ENCODE peak calls at places on chromosomes 13 and 19, in five cellular contexts. J is IMR-90, B is gastrocnemius medialis, F is ovary, I is uterus. N is an unnamed sample.

GRCh38 chr19:30406220-30406944 is 34.2 kb downstream of the ZNF536 start:
- DNase-seq in B (no peak), J (no peak), I (no peak), F (no peak), N (peak; percentile 68)

GRCh38 chr19:18589380-18590272 is 1.0 kb downstream of the REX1BD start:
- DNase-seq in I (peak; percentile 68), B (peak; percentile 48), J (peak; percentile 55), F (peak; percentile 66), N (no peak)

GRCh38 chr19:31110331-31110730 is 238.9 kb downstream of the TSHZ3 start:
- DNase-seq in B (no peak), I (peak; percentile 23), F (no peak), J (peak; percentile 45), N (no peak)

GRCh38 chr13:95301135-95301946 is at the start of gene ABCC4:
- DNase-seq in B (peak; percentile 53), J (peak; percentile 72), F (peak; percentile 65), I (peak; percentile 70), N (peak; percentile 89)

GRCh38 chr13:30862707-30863106 is 43.4 kb upstream of the MEDAG start:
- DNase-seq in F (peak; percentile 72), J (no peak), I (peak; percentile 75), B (peak; percentile 39), N (no peak)

GRCh38 chr13:99275093-99275469 is 16.9 kb upstream of the GPR18 start:
- DNase-seq in B (no peak), J (peak; percentile 84), F (no peak), I (no peak), N (no peak)

GRCh38 chr13:68066879-68067513 is 836.9 kb upstream of the PCDH9 start:
- DNase-seq in I (no peak), B (no peak), F (no peak), J (no peak), N (no peak)

GRCh38 chr19:58228584-58229254 is at the start of gene ZNF544:
- DNase-seq in F (peak; percentile 67), I (peak; percentile 62), B (peak; percentile 9), J (peak; percentile 64), N (peak; percentile 28)

GRCh38 chr13:73268306-73268705 is 209.5 kb downstream of the KLF5 start:
- DNase-seq in J (peak; percentile 65), I (no peak), F (no peak), B (no peak), N (no peak)

GRCh38 chr13:29454931-29455481 is 140.5 kb downstream of the SLC7A1 start:
- DNase-seq in F (no peak), J (peak; percentile 7), B (no peak), I (no peak), N (no peak)

GRCh38 chr19:5170329-5170745 is 170.3 kb downstream of the PTPRS start:
- DNase-seq in B (no peak), I (no peak), J (no peak), F (no peak), N (no peak)

GRCh38 chr19:1223018-1223855 is 14.6 kb downstream of the CBARP start:
- DNase-seq in I (no peak), B (no peak), J (peak; percentile 42), F (no peak), N (no peak)

GRCh38 chr19:18833849-18834643 is 2.3 kb downstream of the UPF1 start:
- DNase-seq in B (no peak), J (no peak), F (no peak), I (no peak), N (no peak)

GRCh38 chr13:26964278-26965057 is 203.9 kb upstream of the GPR12 start:
- DNase-seq in J (peak; percentile 67), I (no peak), F (no peak), B (no peak), N (no peak)

GRCh38 chr19:1169921-1170885 is 3.9 kb downstream of the SBNO2 start:
- DNase-seq in F (peak; percentile 91), B (no peak), J (peak; percentile 83), I (peak; percentile 89), N (no peak)

GRCh38 chr19:35403116-35403760 is 32.4 kb downstream of the GPR42 start:
- DNase-seq in J (no peak), F (no peak), B (no peak), I (no peak), N (no peak)

GRCh38 chr13:44918323-44919102 is 70.8 kb downstream of the NUFIP1 start:
- DNase-seq in B (peak; percentile 85), I (peak; percentile 88), F (peak; percentile 91), J (peak; percentile 97), N (peak; percentile 87)

GRCh38 chr19:12703056-12703455 is 6.6 kb upstream of the FBXW9 start:
- DNase-seq in F (no peak), I (no peak), J (peak; percentile 43), B (no peak), N (no peak)

GRCh38 chr19:38734176-38734425 is 10.2 kb downstream of the CAPN12 start:
- DNase-seq in B (no peak), J (no peak), F (no peak), I (peak; percentile 20), N (no peak)

GRCh38 chr13:89372193-89372592 is 1701.0 kb downstream of the SLITRK5 start:
- DNase-seq in B (no peak), F (no peak), I (no peak), J (no peak), N (no peak)

GRCh38 chr13:75587679-75588078 is 38.1 kb downstream of the UCHL3 start:
- DNase-seq in I (no peak), J (peak; percentile 4), B (no peak), F (no peak), N (no peak)

GRCh38 chr13:41137951-41138350 is 5.3 kb upstream of the KBTBD6 start:
- DNase-seq in J (peak; percentile 81), F (no peak), I (no peak), B (no peak), N (no peak)

GRCh38 chr13:30895773-30896172 is 10.3 kb upstream of the MEDAG start:
- DNase-seq in I (peak; percentile 69), B (peak; percentile 52), J (peak; percentile 92), F (peak; percentile 48), N (peak; percentile 91)

GRCh38 chr19:33290082-33290815 is 12.1 kb downstream of the CEBPA start:
- DNase-seq in F (no peak), B (no peak), J (no peak), I (no peak), N (no peak)

GRCh38 chr19:5826531-5827341 is 12.8 kb downstream of the FUT6 start:
- DNase-seq in I (no peak), B (no peak), F (no peak), J (no peak), N (peak; percentile 90)

GRCh38 chr19:45351401-45351952 is 10.9 kb downstream of the KLC3 start:
- DNase-seq in B (no peak), I (no peak), F (no peak), J (no peak), N (no peak)

GRCh38 chr19:4754248-4754647 is 30.6 kb upstream of the DPP9 start:
- DNase-seq in J (peak; percentile 13), B (no peak), I (no peak), F (no peak), N (no peak)

GRCh38 chr19:19531951-19532805 is 3.5 kb downstream of the YJEFN3 start:
- DNase-seq in F (peak; percentile 89), B (peak; percentile 46), I (peak; percentile 84), J (peak; percentile 44), N (peak; percentile 97)

GRCh38 chr13:30791354-30791921 is 56.1 kb downstream of the ALOX5AP start:
- DNase-seq in B (no peak), J (peak; percentile 43), F (no peak), I (peak; percentile 42), N (no peak)

GRCh38 chr13:78700121-78700910 is 41.4 kb upstream of the OBI1 start:
- DNase-seq in J (peak; percentile 31), B (no peak), F (no peak), I (no peak), N (no peak)

GRCh38 chr19:21430674-21431073 is 33.7 kb downstream of the ZNF493 start:
- DNase-seq in B (no peak), I (no peak), J (no peak), F (no peak), N (no peak)

GRCh38 chr19:51317381-51317780 is 5.9 kb downstream of the IGLON5 start:
- DNase-seq in B (no peak), J (no peak), I (no peak), F (no peak), N (no peak)

GRCh38 chr19:49840321-49840720 is 10.6 kb upstream of the PTOV1 start:
- DNase-seq in J (no peak), B (no peak), I (no peak), F (no peak), N (no peak)

GRCh38 chr13:51781246-51782022 is 22.5 kb downstream of the DHRS12 start:
- DNase-seq in F (no peak), I (no peak), J (peak; percentile 24), B (no peak), N (no peak)

GRCh38 chr13:31945202-31945978 is 86.2 kb upstream of the FRY start:
- DNase-seq in I (peak; percentile 30), J (peak; percentile 81), F (peak; percentile 19), B (peak; percentile 59), N (peak; percentile 94)

GRCh38 chr13:28489536-28489935 is 5.4 kb downstream of the FLT1 start:
- DNase-seq in B (no peak), I (no peak), J (peak; percentile 45), F (no peak), N (no peak)

GRCh38 chr19:54462072-54462712 is 1.4 kb downstream of the LENG9 start:
- DNase-seq in J (no peak), B (no peak), I (no peak), F (peak; percentile 56), N (no peak)
- TF ChIP-seq POLR2A in J (no peak), B (no peak), I (no peak), F (no peak), N (no peak)

DNA sequence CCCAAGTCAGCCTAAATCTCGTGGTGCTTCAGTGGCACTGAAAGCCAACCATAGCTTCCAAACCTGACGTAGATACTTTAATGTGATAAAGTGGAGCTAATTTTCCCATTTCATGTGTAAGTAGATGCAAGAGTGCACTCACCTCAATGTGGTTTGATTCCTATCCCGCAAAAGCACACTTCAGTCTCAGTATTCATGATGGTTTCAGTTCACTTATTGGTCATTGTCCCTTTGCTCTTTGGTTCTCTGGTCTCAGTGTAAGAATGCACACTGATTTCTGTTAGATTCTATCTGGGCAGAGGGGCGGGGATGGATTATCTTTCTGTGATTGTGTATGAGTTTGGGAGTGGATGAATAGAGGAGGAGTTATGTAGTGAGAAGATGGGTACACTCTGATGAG is 340.6 kb downstream of the KCNRG start:
- DNase-seq in F (no peak), J (no peak), B (no peak), I (no peak), N (no peak)
- H3K4me3 ChIP-seq in F (no peak overlapping the region), J (no peak overlapping the region), B (no peak overlapping the region), I (no peak overlapping the region), N (no peak overlapping the region)

DNA sequence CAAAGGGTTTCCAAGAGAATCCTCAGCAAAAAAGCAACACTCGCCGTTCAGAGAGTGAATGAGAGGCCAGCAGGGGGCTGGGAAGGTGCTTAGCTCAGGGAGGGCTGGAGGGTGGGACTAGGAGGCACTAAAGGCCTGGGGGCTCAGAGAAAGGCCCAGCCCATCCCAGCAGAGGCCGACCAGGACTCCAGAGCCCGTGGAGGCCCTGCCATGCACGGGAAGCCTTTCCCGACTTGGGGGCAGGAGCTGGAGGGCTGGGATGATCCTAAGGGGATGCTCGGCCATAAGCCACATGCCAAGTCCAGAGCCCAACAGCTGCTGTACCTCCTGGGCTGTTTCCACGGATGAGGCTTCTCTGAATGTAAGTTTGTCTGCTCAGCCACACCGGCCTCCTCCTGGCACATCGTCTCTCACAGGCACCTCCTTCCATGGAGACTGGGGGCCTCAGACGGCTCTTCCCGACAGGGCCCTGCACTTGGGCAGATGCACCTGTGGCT is 19.5 kb downstream of the RASA3 start:
- DNase-seq in J (no peak), B (no peak), F (peak; percentile 5), I (peak; percentile 11), N (no peak)
- TF ChIP-seq CTCF in J (no peak), B (no peak), F (no peak), I (no peak), N (no peak)

GRCh38 chr19:48203794-48204628 is 33.5 kb downstream of the ZSWIM9 start:
- DNase-seq in I (peak; percentile 92), F (peak; percentile 87), J (peak; percentile 94), B (peak; percentile 84), N (peak; percentile 89)
- TF ChIP-seq POLR2A in I (peak; percentile 59), F (no peak), J (peak; percentile 23), B (peak; percentile 44), N (no peak)